ENCODE peak calls at places on chromosomes 5 and 9, in seven cellular contexts. One of them, this sample, is unnamed.

GRCh38 chr5:98846526-98846925 is 73.1 kb downstream of the RGMB start:
- DNase-seq in fibroblast of mammary gland: no peak
- DNase-seq in H1: no peak
- DNase-seq in breast epithelium: no peak
- DNase-seq in GM06990: no peak
- DNase-seq in CD8-positive, alpha-beta T cell: no peak
- DNase-seq in thoracic aorta: no peak
- DNase-seq in this sample: no peak

GRCh38 chr5:2201011-2201410 is 318.3 kb upstream of the IRX4 start:
- DNase-seq in fibroblast of mammary gland: no peak
- DNase-seq in H1: no peak
- DNase-seq in breast epithelium: peak
- DNase-seq in GM06990: no peak
- DNase-seq in CD8-positive, alpha-beta T cell: peak
- DNase-seq in thoracic aorta: no peak
- DNase-seq in this sample: no peak

GRCh38 chr9:133162802-133163558 is 734 bp downstream of the GBGT1 start:
- DNase-seq in fibroblast of mammary gland: no peak
- DNase-seq in H1: no peak
- DNase-seq in breast epithelium: no peak
- DNase-seq in GM06990: no peak
- DNase-seq in CD8-positive, alpha-beta T cell: no peak
- DNase-seq in thoracic aorta: no peak
- DNase-seq in this sample: no peak

GRCh38 chr9:31840702-31841101 is 543.7 kb upstream of the ACO1 start:
- DNase-seq in fibroblast of mammary gland: no peak
- DNase-seq in H1: no peak
- DNase-seq in breast epithelium: no peak
- DNase-seq in GM06990: no peak
- DNase-seq in CD8-positive, alpha-beta T cell: no peak
- DNase-seq in thoracic aorta: no peak
- DNase-seq in this sample: no peak

GRCh38 chr9:137150485-137151060 is 11.6 kb downstream of the GRIN1 start:
- DNase-seq in fibroblast of mammary gland: peak
- DNase-seq in H1: no peak
- DNase-seq in breast epithelium: no peak
- DNase-seq in GM06990: peak
- DNase-seq in CD8-positive, alpha-beta T cell: no peak
- DNase-seq in thoracic aorta: no peak
- DNase-seq in this sample: no peak

GRCh38 chr5:94670726-94671125 is 52.3 kb downstream of the SLF1 start:
- DNase-seq in fibroblast of mammary gland: no peak
- DNase-seq in H1: no peak
- DNase-seq in breast epithelium: no peak
- DNase-seq in GM06990: no peak
- DNase-seq in CD8-positive, alpha-beta T cell: no peak
- DNase-seq in thoracic aorta: no peak
- DNase-seq in this sample: no peak

GRCh38 chr5:150931368-150931965 is 26.7 kb upstream of the ZNF300 start:
- DNase-seq in fibroblast of mammary gland: peak
- DNase-seq in H1: no peak
- DNase-seq in breast epithelium: no peak
- DNase-seq in GM06990: no peak
- DNase-seq in CD8-positive, alpha-beta T cell: no peak
- DNase-seq in thoracic aorta: no peak
- DNase-seq in this sample: no peak

GRCh38 chr5:143248822-143249579 is 154.5 kb downstream of the NR3C1 start:
- DNase-seq in fibroblast of mammary gland: peak
- DNase-seq in H1: no peak
- DNase-seq in breast epithelium: no peak
- DNase-seq in GM06990: no peak
- DNase-seq in CD8-positive, alpha-beta T cell: no peak
- DNase-seq in thoracic aorta: no peak
- DNase-seq in this sample: no peak

GRCh38 chr5:51465165-51465564 is 81.9 kb downstream of the ISL1 start:
- DNase-seq in fibroblast of mammary gland: no peak
- DNase-seq in H1: no peak
- DNase-seq in breast epithelium: no peak
- DNase-seq in GM06990: no peak
- DNase-seq in CD8-positive, alpha-beta T cell: no peak
- DNase-seq in thoracic aorta: no peak
- DNase-seq in this sample: no peak

GRCh38 chr5:9347541-9348295 is 198.2 kb downstream of the SEMA5A start:
- DNase-seq in fibroblast of mammary gland: no peak
- DNase-seq in H1: no peak
- DNase-seq in breast epithelium: no peak
- DNase-seq in GM06990: no peak
- DNase-seq in CD8-positive, alpha-beta T cell: no peak
- DNase-seq in thoracic aorta: no peak
- DNase-seq in this sample: no peak

GRCh38 chr5:139075066-139076050 is 122.8 kb downstream of the SIL1 start:
- DNase-seq in fibroblast of mammary gland: peak
- DNase-seq in H1: no peak
- DNase-seq in breast epithelium: no peak
- DNase-seq in GM06990: no peak
- DNase-seq in CD8-positive, alpha-beta T cell: no peak
- DNase-seq in thoracic aorta: no peak
- DNase-seq in this sample: no peak

GRCh38 chr5:141757402-141757801 is 75.4 kb upstream of the ARAP3 start:
- DNase-seq in fibroblast of mammary gland: peak
- DNase-seq in H1: peak
- DNase-seq in breast epithelium: no peak
- DNase-seq in GM06990: no peak
- DNase-seq in CD8-positive, alpha-beta T cell: no peak
- DNase-seq in thoracic aorta: no peak
- DNase-seq in this sample: peak

GRCh38 chr5:145936401-145937131 is at the start of gene SH3RF2:
- DNase-seq in fibroblast of mammary gland: peak
- DNase-seq in H1: peak
- DNase-seq in breast epithelium: peak
- DNase-seq in GM06990: no peak
- DNase-seq in CD8-positive, alpha-beta T cell: no peak
- DNase-seq in thoracic aorta: peak
- DNase-seq in this sample: no peak

GRCh38 chr5:125140855-125141254 is 394.4 kb upstream of the ZNF608 start:
- DNase-seq in fibroblast of mammary gland: peak
- DNase-seq in H1: no peak
- DNase-seq in breast epithelium: no peak
- DNase-seq in GM06990: no peak
- DNase-seq in CD8-positive, alpha-beta T cell: no peak
- DNase-seq in thoracic aorta: no peak
- DNase-seq in this sample: peak

GRCh38 chr5:139554264-139554663 is 6.9 kb upstream of the UBE2D2 start:
- DNase-seq in fibroblast of mammary gland: no peak
- DNase-seq in H1: no peak
- DNase-seq in breast epithelium: no peak
- DNase-seq in GM06990: no peak
- DNase-seq in CD8-positive, alpha-beta T cell: no peak
- DNase-seq in thoracic aorta: no peak
- DNase-seq in this sample: no peak

GRCh38 chr9:27945386-27945785 is 372.1 kb upstream of the C9orf72 start:
- DNase-seq in fibroblast of mammary gland: peak
- DNase-seq in H1: no peak
- DNase-seq in breast epithelium: no peak
- DNase-seq in GM06990: no peak
- DNase-seq in CD8-positive, alpha-beta T cell: no peak
- DNase-seq in thoracic aorta: no peak
- DNase-seq in this sample: no peak

GRCh38 chr5:56856779-56857178 is 41.4 kb downstream of the MAP3K1 start:
- DNase-seq in fibroblast of mammary gland: no peak
- DNase-seq in H1: no peak
- DNase-seq in breast epithelium: no peak
- DNase-seq in GM06990: no peak
- DNase-seq in CD8-positive, alpha-beta T cell: no peak
- DNase-seq in thoracic aorta: no peak
- DNase-seq in this sample: no peak

GRCh38 chr9:8799231-8800014 is 999.8 kb upstream of the DMAC1 start:
- DNase-seq in fibroblast of mammary gland: no peak
- DNase-seq in H1: no peak
- DNase-seq in breast epithelium: no peak
- DNase-seq in GM06990: no peak
- DNase-seq in CD8-positive, alpha-beta T cell: no peak
- DNase-seq in thoracic aorta: no peak
- DNase-seq in this sample: no peak

GRCh38 chr5:35047785-35048404 is at the start of gene AGXT2:
- DNase-seq in fibroblast of mammary gland: no peak
- DNase-seq in H1: no peak
- DNase-seq in breast epithelium: no peak
- DNase-seq in GM06990: no peak
- DNase-seq in CD8-positive, alpha-beta T cell: no peak
- DNase-seq in thoracic aorta: no peak
- DNase-seq in this sample: no peak

DNA sequence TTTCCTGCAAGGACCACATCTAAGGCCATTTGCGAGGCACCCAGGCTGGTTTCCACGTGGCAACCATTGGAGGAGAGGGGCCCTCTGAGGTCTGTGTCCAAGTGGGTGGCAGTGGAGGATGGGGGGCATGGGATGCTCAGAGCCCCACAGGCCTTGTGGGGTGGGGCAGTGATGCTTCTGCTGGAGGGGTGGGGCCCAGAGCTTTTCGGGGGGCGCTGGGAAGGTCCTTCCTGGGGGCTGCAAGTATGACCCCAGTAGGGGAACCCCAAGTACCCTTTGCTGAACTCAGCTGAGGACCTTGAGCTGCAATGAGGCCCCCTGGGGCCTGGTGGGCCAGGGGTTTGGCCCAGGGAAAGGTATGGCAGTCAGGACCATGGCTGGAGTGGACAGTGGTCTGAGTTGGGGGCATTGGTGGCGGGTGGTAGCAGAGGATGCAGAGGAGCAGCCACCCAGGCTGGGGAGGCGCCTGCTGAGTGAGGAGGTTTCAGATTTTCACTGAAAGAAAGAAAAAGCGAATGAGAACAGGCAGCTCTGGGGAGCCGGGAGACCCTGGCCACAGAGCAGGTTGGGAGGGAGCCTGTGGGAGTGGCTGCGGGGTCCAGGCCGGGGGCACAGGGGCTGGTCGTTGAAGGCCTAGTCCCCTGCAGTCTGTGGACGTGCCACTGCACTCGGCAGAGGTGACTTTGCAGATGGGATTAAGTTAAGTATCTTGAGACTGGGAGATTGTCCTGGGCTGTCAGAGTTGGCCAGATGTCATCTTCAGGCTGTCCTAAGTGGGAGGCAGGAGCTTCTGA is 19.2 kb downstream of the WNK2 start:
- DNase-seq in fibroblast of mammary gland: no peak
- DNase-seq in H1: no peak
- DNase-seq in breast epithelium: no peak
- DNase-seq in GM06990: no peak
- DNase-seq in CD8-positive, alpha-beta T cell: no peak
- DNase-seq in thoracic aorta: no peak
- DNase-seq in this sample: no peak
- H3K4me3 ChIP-seq in fibroblast of mammary gland: no peak
- H3K4me3 ChIP-seq in H1: no peak
- H3K4me3 ChIP-seq in breast epithelium: no peak
- H3K4me3 ChIP-seq in GM06990: no peak
- H3K4me3 ChIP-seq in CD8-positive, alpha-beta T cell: no peak
- H3K4me3 ChIP-seq in thoracic aorta: no peak
- H3K4me3 ChIP-seq in this sample: no peak

GRCh38 chr5:67028981-67029380 is 167.6 kb downstream of the CD180 start:
- DNase-seq in fibroblast of mammary gland: no peak
- DNase-seq in H1: no peak
- DNase-seq in breast epithelium: no peak
- DNase-seq in GM06990: no peak
- DNase-seq in CD8-positive, alpha-beta T cell: no peak
- DNase-seq in thoracic aorta: no peak
- DNase-seq in this sample: no peak

GRCh38 chr5:67031689-67032088 is 164.9 kb downstream of the CD180 start:
- DNase-seq in fibroblast of mammary gland: no peak
- DNase-seq in H1: no peak
- DNase-seq in breast epithelium: no peak
- DNase-seq in GM06990: no peak
- DNase-seq in CD8-positive, alpha-beta T cell: no peak
- DNase-seq in thoracic aorta: no peak
- DNase-seq in this sample: no peak

GRCh38 chr5:67028371-67028770 is 168.2 kb downstream of the CD180 start:
- DNase-seq in fibroblast of mammary gland: no peak
- DNase-seq in H1: no peak
- DNase-seq in breast epithelium: no peak
- DNase-seq in GM06990: no peak
- DNase-seq in CD8-positive, alpha-beta T cell: no peak
- DNase-seq in thoracic aorta: no peak
- DNase-seq in this sample: peak

GRCh38 chr5:67030289-67031069 is 166.1 kb downstream of the CD180 start:
- DNase-seq in fibroblast of mammary gland: peak
- DNase-seq in H1: no peak
- DNase-seq in breast epithelium: no peak
- DNase-seq in GM06990: no peak
- DNase-seq in CD8-positive, alpha-beta T cell: no peak
- DNase-seq in thoracic aorta: no peak
- DNase-seq in this sample: peak

DNA sequence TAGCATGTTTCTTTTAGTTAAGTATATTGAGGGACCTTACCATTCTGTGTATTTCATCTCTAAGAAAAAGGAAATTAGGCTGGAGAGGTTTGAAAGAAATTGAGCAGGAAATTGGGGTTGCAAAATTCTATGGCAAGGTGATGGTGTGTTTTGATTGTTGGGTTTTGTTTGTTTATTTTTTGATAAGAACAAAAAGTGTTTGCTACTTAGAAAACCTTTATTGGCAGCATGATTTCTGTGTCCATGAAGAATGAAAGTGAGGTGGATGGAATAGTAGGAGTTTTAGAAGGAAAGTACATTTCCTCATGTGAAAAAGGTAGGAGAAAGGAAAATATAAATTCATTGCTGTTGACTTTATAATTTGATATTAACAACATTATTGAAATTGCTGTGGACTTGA is 167.1 kb downstream of the CD180 start:
- DNase-seq in fibroblast of mammary gland: no peak
- DNase-seq in H1: no peak
- DNase-seq in breast epithelium: no peak
- DNase-seq in GM06990: no peak
- DNase-seq in CD8-positive, alpha-beta T cell: no peak
- DNase-seq in thoracic aorta: no peak
- DNase-seq in this sample: no peak
- TF ChIP-seq CTCF in fibroblast of mammary gland: no peak
- TF ChIP-seq CTCF in H1: no peak
- TF ChIP-seq CTCF in breast epithelium: no peak
- TF ChIP-seq CTCF in GM06990: no peak
- TF ChIP-seq CTCF in CD8-positive, alpha-beta T cell: no peak
- TF ChIP-seq CTCF in thoracic aorta: no peak
- TF ChIP-seq CTCF in this sample: no peak

DNA sequence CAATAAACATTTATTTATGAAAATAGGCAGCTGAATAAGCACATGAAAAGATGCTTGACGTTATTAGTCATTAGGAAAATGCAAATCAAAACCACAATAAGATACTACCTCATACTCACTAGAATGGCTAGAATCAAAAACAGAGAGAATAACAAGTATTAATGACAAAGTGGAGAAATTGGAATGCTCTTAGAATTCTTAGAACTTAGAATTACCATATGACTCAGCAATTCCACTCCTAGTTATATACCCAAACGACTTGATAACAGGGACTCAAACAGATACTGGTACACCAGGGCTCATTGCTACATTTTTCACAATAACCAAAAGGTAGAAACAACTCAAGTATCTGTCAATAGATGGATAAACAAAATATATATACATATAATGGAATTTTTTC is 15.1 kb upstream of the TRIM36 start:
- DNase-seq in fibroblast of mammary gland: peak
- DNase-seq in H1: no peak
- DNase-seq in breast epithelium: no peak
- DNase-seq in GM06990: no peak
- DNase-seq in CD8-positive, alpha-beta T cell: no peak
- DNase-seq in thoracic aorta: no peak
- DNase-seq in this sample: no peak
- H3K4me3 ChIP-seq in fibroblast of mammary gland: no peak
- H3K4me3 ChIP-seq in H1: no peak
- H3K4me3 ChIP-seq in breast epithelium: no peak
- H3K4me3 ChIP-seq in GM06990: no peak
- H3K4me3 ChIP-seq in CD8-positive, alpha-beta T cell: no peak
- H3K4me3 ChIP-seq in thoracic aorta: no peak
- H3K4me3 ChIP-seq in this sample: no peak

GRCh38 chr5:157575096-157575872 is at the start of gene ADAM19:
- DNase-seq in fibroblast of mammary gland: peak
- DNase-seq in H1: peak
- DNase-seq in breast epithelium: no peak
- DNase-seq in GM06990: peak
- DNase-seq in CD8-positive, alpha-beta T cell: peak
- DNase-seq in thoracic aorta: no peak
- DNase-seq in this sample: no peak
- TF ChIP-seq CTCF in fibroblast of mammary gland: no peak
- TF ChIP-seq CTCF in H1: no peak
- TF ChIP-seq CTCF in breast epithelium: no peak
- TF ChIP-seq CTCF in GM06990: no peak
- TF ChIP-seq CTCF in CD8-positive, alpha-beta T cell: no peak
- TF ChIP-seq CTCF in thoracic aorta: no peak
- TF ChIP-seq CTCF in this sample: no peak

This sample was measured in AG09309.